ENCODE peak calls at places on chromosomes 11 and 22, in ten cellular contexts. T, R, M, J, I, C, U, L, G and Z are unnamed samples.
A peak's percentile ranks its signal among the peaks of the same experiment; 100 is the strongest.

GRCh38 chr11:63375434-63375833 is 5.8 kb downstream of the SLC22A9 start:
- DNase-seq in I (no peak), G (no peak), T (no peak), C (no peak), R (no peak), J (no peak), L (no peak), M (no peak), U (no peak), Z (peak; percentile 83)

GRCh38 chr11:41250408-41250807 is 209.0 kb downstream of the LRRC4C start:
- DNase-seq in C (no peak), J (no peak), G (no peak), M (no peak), I (no peak), T (no peak), L (no peak), R (no peak), U (no peak), Z (no peak)

GRCh38 chr22:19120829-19121630 is 1.2 kb downstream of the DGCR2 start:
- DNase-seq in C (peak; percentile 84), L (peak; percentile 16), U (no peak), R (peak; percentile 48), T (no peak), J (no peak), I (no peak), G (peak; percentile 21), M (peak; percentile 75), Z (no peak)

GRCh38 chr11:65440831-65441499 is 18.4 kb downstream of the NEAT1 start:
- DNase-seq in G (peak; percentile 67), L (no peak), M (no peak), J (peak; percentile 51), T (no peak), U (peak; percentile 48), C (no peak), R (peak; percentile 40), I (no peak), Z (peak; percentile 93)

GRCh38 chr11:955154-956049 is 29.7 kb downstream of the AP2A2 start:
- DNase-seq in G (no peak), J (no peak), I (no peak), C (peak; percentile 17), R (no peak), U (no peak), L (no peak), T (peak; percentile 68), M (peak; percentile 62), Z (no peak)

GRCh38 chr22:42284230-42284591 is 13.8 kb upstream of the TCF20 start:
- DNase-seq in I (no peak), T (no peak), U (no peak), G (no peak), R (no peak), J (no peak), M (no peak), C (no peak), L (no peak), Z (no peak)

GRCh38 chr22:48734359-48734758 is 1093.3 kb downstream of the BRD1 start:
- DNase-seq in I (no peak), M (no peak), G (no peak), C (no peak), U (no peak), L (no peak), R (no peak), J (no peak), T (no peak), Z (no peak)

GRCh38 chr22:24333301-24333700 is 62.7 kb downstream of the SPECC1L start:
- DNase-seq in I (no peak), G (peak; percentile 12), J (no peak), L (no peak), R (peak; percentile 80), C (no peak), U (no peak), T (no peak), M (no peak), Z (no peak)

GRCh38 chr11:114304065-114304464 is 7.9 kb downstream of the NNMT start:
- DNase-seq in I (no peak), G (peak; percentile 28), T (no peak), U (no peak), L (no peak), M (no peak), J (no peak), C (no peak), R (no peak), Z (no peak)

GRCh38 chr22:47071078-47071811 is 308.8 kb downstream of the TBC1D22A start:
- DNase-seq in G (no peak), C (no peak), J (no peak), M (no peak), U (peak; percentile 12), I (no peak), R (no peak), T (no peak), L (no peak), Z (peak; percentile 48)

GRCh38 chr22:27962268-27963191 is 43.5 kb upstream of the PITPNB start:
- DNase-seq in I (peak; percentile 28), M (no peak), R (no peak), T (peak; percentile 59), U (peak; percentile 39), C (no peak), G (peak; percentile 33), J (no peak), L (no peak), Z (no peak)

GRCh38 chr11:121650520-121651266 is 197.9 kb upstream of the SORL1-AS1 start:
- DNase-seq in J (peak; percentile 83), G (no peak), T (no peak), I (no peak), M (no peak), L (no peak), C (no peak), R (no peak), U (no peak), Z (no peak)